ENCODE peak calls at places on chromosomes 7 and 10, in four cellular contexts. M is K562, H is HL-60, B is GM12878. W is an unnamed sample.

GRCh38 chr7:158973440-158973839 is 117.1 kb downstream of the DYNC2I1 start:
- DNase-seq in H (no peak), B (peak), M (peak), W (no peak)

GRCh38 chr10:60446070-60446833 is 56.6 kb upstream of the ANK3 start:
- DNase-seq in H (no peak), M (no peak), B (no peak), W (no peak)

GRCh38 chr7:74104702-74105101 is 21.1 kb downstream of the LIMK1 start:
- DNase-seq in B (no peak), M (no peak), H (no peak), W (no peak)

GRCh38 chr7:74466196-74466813 is 12.6 kb downstream of the GTF2IRD1 start:
- DNase-seq in H (no peak), B (no peak), M (no peak), W (no peak)

GRCh38 chr7:157493776-157494175 is 157.0 kb downstream of the DNAJB6 start:
- DNase-seq in H (no peak), B (no peak), M (no peak), W (no peak)

GRCh38 chr10:98420786-98421185 is 5.8 kb upstream of the PYROXD2 start:
- DNase-seq in B (no peak), M (no peak), H (no peak), W (no peak)

GRCh38 chr10:1688531-1688930 is 48.8 kb downstream of the ADARB2 start:
- DNase-seq in B (no peak), M (no peak), H (no peak), W (no peak)

GRCh38 chr7:6630007-6630849 is 6.9 kb upstream of the ZNF316 start:
- DNase-seq in M (no peak), B (no peak), H (no peak), W (no peak)

GRCh38 chr10:23538968-23539367 is 100.1 kb downstream of the OTUD1 start:
- DNase-seq in M (no peak), H (no peak), B (no peak), W (no peak)

GRCh38 chr7:32043688-32044087 is 26.5 kb downstream of the PDE1C start:
- DNase-seq in M (no peak), H (no peak), B (no peak), W (no peak)

GRCh38 chr7:151485006-151485732 is 34.5 kb downstream of the RHEB start:
- DNase-seq in M (peak), B (no peak), H (no peak), W (no peak)

GRCh38 chr10:112721080-112721698 is 228.9 kb upstream of the TCF7L2 start:
- DNase-seq in H (peak), M (peak), B (peak), W (peak)

GRCh38 chr10:93757766-93758509 is at the start of gene LGI1:
- DNase-seq in M (no peak), H (no peak), B (no peak), W (no peak)

GRCh38 chr7:157529768-157530560 is 193.2 kb downstream of the DNAJB6 start:
- DNase-seq in M (no peak), B (no peak), H (no peak), W (no peak)

GRCh38 chr7:34168013-34168412 is 262.7 kb downstream of the BMPER start:
- DNase-seq in H (no peak), B (no peak), M (no peak), W (no peak)

GRCh38 chr10:58578366-58578765 is 65.7 kb downstream of the BICC1 start:
- DNase-seq in M (no peak), H (no peak), B (no peak), W (no peak)

GRCh38 chr10:127920319-127921074 is 13.6 kb downstream of the PTPRE start:
- DNase-seq in B (no peak), M (no peak), H (no peak), W (no peak)

GRCh38 chr7:22499044-22499443 is 944 bp downstream of the STEAP1B start:
- DNase-seq in B (no peak), H (no peak), M (no peak), W (no peak)

GRCh38 chr7:66847879-66848810 is 72.9 kb upstream of the TMEM248 start:
- DNase-seq in H (peak), M (no peak), B (no peak), W (no peak)

GRCh38 chr10:133050376-133050775 is 37.3 kb upstream of the ADGRA1 start:
- DNase-seq in H (no peak), B (no peak), M (no peak), W (no peak)

GRCh38 chr7:2553831-2554581 is 1.3 kb downstream of the BRAT1 start:
- DNase-seq in M (no peak), H (no peak), B (no peak), W (no peak)

GRCh38 chr7:80415522-80415921 is 96.3 kb downstream of the GNAT3 start:
- DNase-seq in H (no peak), M (no peak), B (no peak), W (no peak)

GRCh38 chr7:7496326-7496725 is 39.3 kb downstream of the COL28A1 start:
- DNase-seq in B (no peak), M (no peak), H (no peak), W (no peak)

GRCh38 chr7:27097686-27098492 is 2.1 kb upstream of the HOXA1 start:
- DNase-seq in H (no peak), M (no peak), B (no peak), W (no peak)

DNA sequence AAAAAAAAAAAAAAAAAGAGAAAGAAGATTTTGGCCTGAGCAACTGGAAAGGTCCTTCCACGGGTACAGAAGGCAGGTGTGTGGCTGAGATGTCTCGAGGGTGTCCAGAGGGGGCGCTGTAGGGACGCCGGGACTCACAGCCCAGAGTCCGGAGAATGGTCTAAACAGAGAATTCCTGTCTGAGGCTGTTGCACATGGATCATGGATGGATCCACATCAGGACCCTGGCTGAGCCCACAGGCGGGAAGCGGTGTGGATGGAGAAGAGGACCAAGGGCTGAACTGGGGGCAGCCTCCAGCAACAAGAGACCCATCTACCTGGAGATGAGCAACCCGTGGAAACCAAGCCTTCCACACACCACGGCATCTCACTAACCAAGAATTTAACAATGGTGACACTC is 55.0 kb downstream of the PKD1L1 start:
- DNase-seq in H (no peak), B (no peak), M (peak), W (peak)
- TF ChIP-seq SPI1 in H (no peak), B (no peak), M (no peak), W (no peak)

DNA sequence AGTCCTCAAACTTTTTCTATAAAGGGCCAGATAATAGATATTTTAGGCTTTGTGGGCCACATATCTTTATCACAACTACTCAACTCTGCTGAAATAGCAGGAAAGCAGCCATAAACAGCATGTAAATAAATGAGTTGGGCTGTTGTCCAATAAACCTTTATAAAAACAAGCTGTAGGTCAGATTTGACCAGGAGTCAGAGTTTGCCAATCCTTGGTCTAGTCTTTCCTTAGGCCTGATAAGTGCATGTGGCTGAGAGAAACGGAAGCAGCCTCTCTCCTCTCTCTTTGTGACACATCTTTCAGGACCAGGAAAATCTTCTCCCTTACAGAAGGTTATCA is 724.5 kb downstream of the GRID1 start:
- DNase-seq in M (no peak), B (no peak), H (no peak), W (no peak)
- TF ChIP-seq SPI1 in M (no peak), B (no peak), H (no peak), W (no peak)

GRCh38 chr7:123747089-123747488 is 1.7 kb downstream of the WASL start:
- DNase-seq in M (no peak), B (no peak), H (no peak), W (no peak)
- TF ChIP-seq SPI1 in M (no peak), B (no peak), H (no peak), W (no peak)

GRCh38 chr10:33484787-33485186 is 150.3 kb upstream of the NRP1 start:
- DNase-seq in B (no peak), H (no peak), M (no peak), W (no peak)

GRCh38 chr10:33487014-33487776 is 152.7 kb upstream of the NRP1 start:
- DNase-seq in M (no peak), H (no peak), B (no peak), W (peak)

GRCh38 chr10:33481184-33481583 is 146.7 kb upstream of the NRP1 start:
- DNase-seq in H (no peak), M (no peak), B (no peak), W (no peak)

GRCh38 chr10:33485276-33485675 is 150.8 kb upstream of the NRP1 start:
- DNase-seq in H (no peak), M (no peak), B (no peak), W (no peak)

DNA sequence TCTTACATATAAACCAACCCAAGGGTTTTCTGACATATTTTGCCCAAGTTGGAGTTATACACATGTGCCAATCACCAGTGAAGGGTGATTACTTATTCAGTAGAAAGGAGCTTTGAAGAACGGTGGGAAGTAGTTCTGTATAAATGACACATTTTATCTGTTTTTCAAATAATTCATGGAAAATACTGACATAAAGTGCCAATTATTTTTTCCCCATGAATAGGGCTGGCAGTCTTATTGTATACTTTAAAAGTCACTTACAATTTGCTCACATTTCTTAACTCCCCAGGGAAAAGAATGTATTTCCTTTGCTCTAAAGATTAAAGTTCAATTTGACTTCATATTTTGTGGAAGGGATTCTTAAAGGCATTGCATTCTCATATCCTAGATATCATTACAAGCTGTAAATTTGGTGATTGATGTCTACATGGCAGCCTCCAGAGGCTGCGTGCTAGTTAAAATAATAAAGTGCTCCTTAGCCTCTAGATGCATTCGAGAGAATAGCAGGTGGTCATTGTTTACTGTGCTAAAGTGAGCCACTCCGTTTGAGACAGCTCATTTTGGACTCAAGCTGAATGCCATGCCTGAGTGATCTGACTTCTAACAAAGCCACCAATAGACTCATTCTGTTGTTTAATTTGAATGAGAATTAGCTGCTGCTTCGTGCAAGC is 148.8 kb upstream of the NRP1 start:
- DNase-seq in B (no peak), M (no peak), H (no peak), W (no peak)
- TF ChIP-seq SPI1 in B (no peak), M (no peak), H (no peak), W (no peak)